ENCODE peak calls at places on chromosomes 4 and X, in five cellular contexts. One of them, this sample, is unnamed.

GRCh38 chr4:81896936-81897335 is 425.2 kb upstream of the RASGEF1B start:
- DNase-seq in heart left ventricle: no peak
- DNase-seq in foreskin keratinocyte: peak
- DNase-seq in astrocyte of the spinal cord: no peak
- DNase-seq in cardiac muscle cell: no peak
- DNase-seq in this sample: no peak

GRCh38 chrX:153744210-153745066 is 19.6 kb upstream of the PLXNB3 start:
- DNase-seq in cardiac muscle cell: no peak
- DNase-seq in foreskin keratinocyte: no peak
- DNase-seq in astrocyte of the spinal cord: no peak
- DNase-seq in heart left ventricle: no peak
- DNase-seq in this sample: no peak

GRCh38 chrX:31652651-31653050 is 580.8 kb upstream of the FTHL17 start:
- DNase-seq in foreskin keratinocyte: no peak
- DNase-seq in heart left ventricle: no peak
- DNase-seq in astrocyte of the spinal cord: no peak
- DNase-seq in cardiac muscle cell: no peak
- DNase-seq in this sample: no peak

GRCh38 chrX:49278081-49278480 is 8.5 kb downstream of the PPP1R3F start:
- DNase-seq in cardiac muscle cell: no peak
- DNase-seq in astrocyte of the spinal cord: no peak
- DNase-seq in heart left ventricle: no peak
- DNase-seq in foreskin keratinocyte: no peak
- DNase-seq in this sample: no peak

GRCh38 chr4:141352775-141353544 is 132.3 kb downstream of the ZNF330 start:
- DNase-seq in astrocyte of the spinal cord: peak
- DNase-seq in cardiac muscle cell: peak
- DNase-seq in heart left ventricle: no peak
- DNase-seq in foreskin keratinocyte: peak
- DNase-seq in this sample: no peak

GRCh38 chr4:140335076-140335475 is 38.4 kb upstream of the SCOC start:
- DNase-seq in astrocyte of the spinal cord: peak
- DNase-seq in foreskin keratinocyte: no peak
- DNase-seq in heart left ventricle: no peak
- DNase-seq in cardiac muscle cell: no peak
- DNase-seq in this sample: no peak

GRCh38 chr4:183935355-183936005 is 30.4 kb downstream of the STOX2 start:
- DNase-seq in astrocyte of the spinal cord: no peak
- DNase-seq in foreskin keratinocyte: no peak
- DNase-seq in heart left ventricle: no peak
- DNase-seq in cardiac muscle cell: no peak
- DNase-seq in this sample: no peak

GRCh38 chrX:40465735-40466551 is 114.8 kb upstream of the ATP6AP2 start:
- DNase-seq in cardiac muscle cell: peak
- DNase-seq in astrocyte of the spinal cord: no peak
- DNase-seq in foreskin keratinocyte: no peak
- DNase-seq in heart left ventricle: no peak
- DNase-seq in this sample: no peak

GRCh38 chr4:7647211-7647931 is 212.6 kb upstream of the PSAPL1 start:
- DNase-seq in heart left ventricle: no peak
- DNase-seq in cardiac muscle cell: no peak
- DNase-seq in foreskin keratinocyte: no peak
- DNase-seq in astrocyte of the spinal cord: no peak
- DNase-seq in this sample: no peak

GRCh38 chr4:37758226-37758625 is 68.3 kb upstream of the PGM2 start:
- DNase-seq in cardiac muscle cell: peak
- DNase-seq in astrocyte of the spinal cord: peak
- DNase-seq in foreskin keratinocyte: peak
- DNase-seq in heart left ventricle: peak
- DNase-seq in this sample: no peak

GRCh38 chr4:186982160-186982559 is 258.5 kb upstream of the FAT1 start:
- DNase-seq in astrocyte of the spinal cord: no peak
- DNase-seq in cardiac muscle cell: no peak
- DNase-seq in foreskin keratinocyte: no peak
- DNase-seq in heart left ventricle: no peak
- DNase-seq in this sample: no peak

GRCh38 chr4:155952546-155952945 is 1.1 kb downstream of the CTSO start:
- DNase-seq in foreskin keratinocyte: peak
- DNase-seq in astrocyte of the spinal cord: peak
- DNase-seq in heart left ventricle: no peak
- DNase-seq in cardiac muscle cell: peak
- DNase-seq in this sample: no peak

GRCh38 chrX:13432376-13432775 is 112.5 kb upstream of the ATXN3L start:
- DNase-seq in heart left ventricle: peak
- DNase-seq in cardiac muscle cell: peak
- DNase-seq in astrocyte of the spinal cord: peak
- DNase-seq in foreskin keratinocyte: peak
- DNase-seq in this sample: no peak

GRCh38 chr4:2933566-2934076 is 29.6 kb downstream of the NOP14 start:
- DNase-seq in cardiac muscle cell: no peak
- DNase-seq in foreskin keratinocyte: no peak
- DNase-seq in astrocyte of the spinal cord: no peak
- DNase-seq in heart left ventricle: no peak
- DNase-seq in this sample: no peak

GRCh38 chr4:123452585-123452984 is 56.0 kb downstream of the SPRY1 start:
- DNase-seq in heart left ventricle: peak
- DNase-seq in cardiac muscle cell: peak
- DNase-seq in astrocyte of the spinal cord: peak
- DNase-seq in foreskin keratinocyte: peak
- DNase-seq in this sample: no peak

GRCh38 chr4:123052007-123052406 is 129.6 kb upstream of the NUDT6 start:
- DNase-seq in foreskin keratinocyte: no peak
- DNase-seq in heart left ventricle: no peak
- DNase-seq in astrocyte of the spinal cord: no peak
- DNase-seq in cardiac muscle cell: no peak
- DNase-seq in this sample: no peak

GRCh38 chr4:102439835-102440234 is 61.3 kb upstream of the NFKB1 start:
- DNase-seq in cardiac muscle cell: peak
- DNase-seq in astrocyte of the spinal cord: peak
- DNase-seq in foreskin keratinocyte: peak
- DNase-seq in heart left ventricle: no peak
- DNase-seq in this sample: no peak

GRCh38 chrX:150752124-150752523 is 58.9 kb downstream of the MTMR1 start:
- DNase-seq in heart left ventricle: no peak
- DNase-seq in foreskin keratinocyte: no peak
- DNase-seq in cardiac muscle cell: no peak
- DNase-seq in astrocyte of the spinal cord: no peak
- DNase-seq in this sample: no peak

GRCh38 chrX:30735839-30736238 is 82.6 kb downstream of the GK start:
- DNase-seq in foreskin keratinocyte: peak
- DNase-seq in astrocyte of the spinal cord: peak
- DNase-seq in heart left ventricle: no peak
- DNase-seq in cardiac muscle cell: peak
- DNase-seq in this sample: peak

GRCh38 chr4:84582988-84583870 is at the start of gene CDS1:
- DNase-seq in cardiac muscle cell: no peak
- DNase-seq in astrocyte of the spinal cord: no peak
- DNase-seq in foreskin keratinocyte: peak
- DNase-seq in heart left ventricle: peak
- DNase-seq in this sample: peak

GRCh38 chrX:115449742-115450141 is 111.2 kb upstream of the PLS3 start:
- DNase-seq in cardiac muscle cell: peak
- DNase-seq in heart left ventricle: peak
- DNase-seq in astrocyte of the spinal cord: peak
- DNase-seq in foreskin keratinocyte: no peak
- DNase-seq in this sample: no peak

GRCh38 chr4:157217708-157218107 is 2.8 kb upstream of the GRIA2 start:
- DNase-seq in foreskin keratinocyte: peak
- DNase-seq in cardiac muscle cell: peak
- DNase-seq in heart left ventricle: no peak
- DNase-seq in astrocyte of the spinal cord: peak
- DNase-seq in this sample: no peak

GRCh38 chr4:6465985-6466384 is 6.4 kb downstream of the PPP2R2C start:
- DNase-seq in foreskin keratinocyte: no peak
- DNase-seq in astrocyte of the spinal cord: no peak
- DNase-seq in cardiac muscle cell: no peak
- DNase-seq in heart left ventricle: no peak
- DNase-seq in this sample: no peak

GRCh38 chrX:52865328-52865980 is 2.4 kb downstream of the XAGE3 start:
- DNase-seq in cardiac muscle cell: no peak
- DNase-seq in astrocyte of the spinal cord: no peak
- DNase-seq in foreskin keratinocyte: no peak
- DNase-seq in heart left ventricle: no peak
- DNase-seq in this sample: no peak

GRCh38 chr4:163544407-163545038 is 50.0 kb downstream of the TMA16 start:
- DNase-seq in heart left ventricle: peak
- DNase-seq in foreskin keratinocyte: no peak
- DNase-seq in cardiac muscle cell: peak
- DNase-seq in astrocyte of the spinal cord: peak
- DNase-seq in this sample: peak

GRCh38 chr4:145882594-145882993 is 56.0 kb downstream of the ZNF827 start:
- DNase-seq in astrocyte of the spinal cord: no peak
- DNase-seq in heart left ventricle: no peak
- DNase-seq in cardiac muscle cell: no peak
- DNase-seq in foreskin keratinocyte: no peak
- DNase-seq in this sample: no peak

GRCh38 chrX:145727476-145727875 is 90.2 kb upstream of the SLITRK2 start:
- DNase-seq in cardiac muscle cell: no peak
- DNase-seq in astrocyte of the spinal cord: no peak
- DNase-seq in foreskin keratinocyte: no peak
- DNase-seq in heart left ventricle: no peak
- DNase-seq in this sample: no peak

GRCh38 chrX:100316987-100317386 is 93.1 kb downstream of the PCDH19 start:
- DNase-seq in heart left ventricle: no peak
- DNase-seq in astrocyte of the spinal cord: peak
- DNase-seq in foreskin keratinocyte: no peak
- DNase-seq in cardiac muscle cell: no peak
- DNase-seq in this sample: no peak

GRCh38 chrX:46904626-46905025 is 7.6 kb upstream of the JADE3 start:
- DNase-seq in foreskin keratinocyte: no peak
- DNase-seq in astrocyte of the spinal cord: no peak
- DNase-seq in heart left ventricle: no peak
- DNase-seq in cardiac muscle cell: no peak
- DNase-seq in this sample: no peak

GRCh38 chrX:153226344-153227190 is 47.5 kb downstream of the MAGEA1 start:
- DNase-seq in heart left ventricle: peak
- DNase-seq in foreskin keratinocyte: peak
- DNase-seq in cardiac muscle cell: peak
- DNase-seq in astrocyte of the spinal cord: peak
- DNase-seq in this sample: no peak

GRCh38 chrX:33252306-33252825 is 41.0 kb upstream of the DMD start:
- DNase-seq in heart left ventricle: no peak
- DNase-seq in cardiac muscle cell: no peak
- DNase-seq in foreskin keratinocyte: no peak
- DNase-seq in astrocyte of the spinal cord: no peak
- DNase-seq in this sample: no peak

GRCh38 chr4:2793578-2793919 is 664 bp downstream of the SH3BP2 start:
- DNase-seq in cardiac muscle cell: peak
- DNase-seq in foreskin keratinocyte: no peak
- DNase-seq in astrocyte of the spinal cord: no peak
- DNase-seq in heart left ventricle: peak
- DNase-seq in this sample: no peak

DNA sequence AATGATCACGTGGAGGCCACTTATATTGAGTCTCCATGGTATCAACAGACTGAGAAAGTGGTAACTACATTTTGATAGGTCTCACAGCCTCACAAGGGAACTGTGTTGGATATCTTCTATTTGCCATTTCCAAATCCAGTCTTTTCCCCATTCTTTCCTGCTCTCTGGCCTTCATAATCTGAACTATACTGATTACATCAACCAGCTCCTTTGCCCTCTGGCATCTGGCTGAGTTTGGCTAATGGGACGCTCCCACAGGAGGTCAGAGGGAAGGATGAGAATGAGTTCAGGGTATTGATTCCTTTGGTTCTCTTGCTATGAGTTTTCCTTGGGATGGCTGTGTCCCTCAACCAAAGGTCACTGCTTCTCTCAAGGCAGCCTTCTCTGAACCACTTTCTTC is 152.6 kb downstream of the RTL9 start:
- DNase-seq in heart left ventricle: no peak
- DNase-seq in cardiac muscle cell: no peak
- DNase-seq in foreskin keratinocyte: no peak
- DNase-seq in astrocyte of the spinal cord: no peak
- DNase-seq in this sample: no peak
- TF ChIP-seq CTCF in heart left ventricle: no peak
- TF ChIP-seq CTCF in cardiac muscle cell: no peak
- TF ChIP-seq CTCF in foreskin keratinocyte: no peak
- TF ChIP-seq CTCF in astrocyte of the spinal cord: no peak
- TF ChIP-seq CTCF in this sample: no peak

GRCh38 chr4:116599859-116600258 is 485.5 kb downstream of the TRAM1L1 start:
- DNase-seq in foreskin keratinocyte: no peak
- DNase-seq in astrocyte of the spinal cord: no peak
- DNase-seq in heart left ventricle: no peak
- DNase-seq in cardiac muscle cell: no peak
- DNase-seq in this sample: no peak
- TF ChIP-seq CTCF in foreskin keratinocyte: no peak
- TF ChIP-seq CTCF in astrocyte of the spinal cord: no peak
- TF ChIP-seq CTCF in heart left ventricle: no peak
- TF ChIP-seq CTCF in cardiac muscle cell: no peak
- TF ChIP-seq CTCF in this sample: peak

DNA sequence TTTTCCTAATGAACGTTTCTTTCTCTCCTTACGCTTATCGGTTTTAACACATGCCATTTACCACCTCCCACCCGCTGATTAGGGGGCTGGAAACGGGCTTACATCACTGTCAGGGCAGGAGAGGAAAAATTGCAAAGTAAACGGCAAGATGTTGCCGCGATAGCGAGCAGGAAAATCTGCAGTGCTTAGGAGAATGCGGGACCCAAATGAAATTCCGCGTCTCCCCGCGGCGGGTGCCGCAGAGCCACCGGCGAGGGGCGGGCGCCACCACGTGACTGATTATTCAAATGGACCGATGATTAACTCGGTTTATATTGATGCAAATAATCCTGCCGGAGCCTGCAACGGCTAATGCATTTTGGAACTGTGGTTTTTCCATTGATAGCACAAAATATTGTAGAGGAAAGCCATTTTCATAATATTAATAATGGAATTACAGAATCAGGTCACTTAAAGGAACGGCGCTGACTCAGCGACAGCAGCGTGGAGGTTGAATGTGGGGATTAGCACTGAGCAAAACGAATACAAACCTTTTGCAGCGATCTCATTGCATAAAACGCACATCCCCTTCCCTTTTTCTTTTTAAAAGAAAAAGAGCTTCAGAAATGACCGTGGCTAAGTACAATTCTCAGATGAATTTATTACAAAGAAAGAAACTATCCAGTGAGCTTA is 224.2 kb downstream of the STIM2 start:
- DNase-seq in heart left ventricle: peak
- DNase-seq in cardiac muscle cell: peak
- DNase-seq in astrocyte of the spinal cord: peak
- DNase-seq in foreskin keratinocyte: peak
- DNase-seq in this sample: no peak
- TF ChIP-seq CTCF in heart left ventricle: no peak
- TF ChIP-seq CTCF in cardiac muscle cell: no peak
- TF ChIP-seq CTCF in astrocyte of the spinal cord: peak
- TF ChIP-seq CTCF in foreskin keratinocyte: peak
- TF ChIP-seq CTCF in this sample: no peak

DNA sequence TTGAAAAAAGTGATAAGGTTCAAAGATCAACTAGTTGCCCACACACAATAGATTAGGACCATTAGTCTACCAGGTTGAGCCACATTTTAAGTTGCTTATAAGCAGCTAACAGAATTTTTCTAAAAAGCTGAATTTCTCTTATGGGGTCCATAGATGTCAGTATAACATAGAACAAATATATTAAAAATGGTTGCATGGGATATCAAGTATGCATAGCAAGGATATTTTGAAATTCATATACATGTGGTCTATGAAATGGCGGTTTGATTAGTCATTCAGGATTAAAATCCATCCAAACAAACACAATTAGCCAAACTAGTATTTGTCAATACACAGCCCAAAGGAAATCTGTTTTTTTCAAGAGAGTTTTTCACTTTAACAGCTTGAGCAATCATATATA is 33.5 kb upstream of the AMOT start:
- DNase-seq in foreskin keratinocyte: no peak
- DNase-seq in astrocyte of the spinal cord: no peak
- DNase-seq in cardiac muscle cell: peak
- DNase-seq in heart left ventricle: no peak
- DNase-seq in this sample: no peak
- TF ChIP-seq CTCF in foreskin keratinocyte: peak
- TF ChIP-seq CTCF in astrocyte of the spinal cord: peak
- TF ChIP-seq CTCF in cardiac muscle cell: peak
- TF ChIP-seq CTCF in heart left ventricle: peak
- TF ChIP-seq CTCF in this sample: peak